ENCODE peak calls at places on chromosomes 13 and 19, in nine cellular contexts. J, N, V, K, Y, W, D, M and X are unnamed samples.

GRCh38 chr13:42305503-42305902 is 33.6 kb downstream of the AKAP11 start:
- DNase-seq in J (no peak), W (peak), D (no peak), N (no peak), Y (no peak), K (no peak), M (no peak), V (no peak), X (no peak)

GRCh38 chr13:37791699-37792098 is 77.9 kb downstream of the TRPC4 start:
- DNase-seq in K (no peak), J (no peak), N (no peak), W (no peak), Y (no peak), D (no peak), M (no peak), V (no peak), X (no peak)

GRCh38 chr19:45011959-45012358 is 10.7 kb downstream of the RELB start:
- DNase-seq in J (no peak), M (no peak), Y (no peak), W (no peak), K (no peak), N (no peak), V (no peak), D (no peak), X (no peak)

GRCh38 chr19:1794424-1795185 is 17.5 kb downstream of the ATP8B3 start:
- DNase-seq in M (no peak), N (no peak), Y (no peak), J (no peak), D (no peak), W (no peak), K (no peak), V (no peak), X (no peak)

GRCh38 chr13:75636339-75637095 is 387 bp downstream of the LMO7 start:
- DNase-seq in V (no peak), D (peak), W (peak), J (peak), M (peak), K (no peak), N (no peak), Y (peak), X (peak)

GRCh38 chr13:29594310-29594709 is 1.2 kb downstream of the SLC7A1 start:
- DNase-seq in V (no peak), D (peak), M (peak), K (no peak), W (peak), J (no peak), Y (peak), N (no peak), X (no peak)

GRCh38 chr13:75621147-75621546 is 15.0 kb upstream of the LMO7 start:
- DNase-seq in Y (no peak), J (no peak), V (no peak), W (no peak), N (no peak), K (no peak), M (no peak), D (no peak), X (no peak)

GRCh38 chr13:29999492-30000372 is 149.3 kb upstream of the UBL3 start:
- DNase-seq in N (no peak), K (no peak), W (no peak), D (peak), V (no peak), M (no peak), J (no peak), Y (no peak), X (no peak)

GRCh38 chr13:113883314-113883811 is 19.5 kb upstream of the GAS6 start:
- DNase-seq in V (no peak), Y (no peak), J (no peak), K (no peak), M (no peak), D (no peak), N (no peak), W (no peak), X (no peak)

GRCh38 chr13:64480648-64481047 is 2749.5 kb downstream of the PCDH9 start:
- DNase-seq in D (no peak), M (no peak), W (no peak), N (no peak), V (no peak), Y (no peak), J (no peak), K (no peak), X (no peak)

GRCh38 chr13:33692531-33692930 is 125.4 kb upstream of the RFC3 start:
- DNase-seq in Y (no peak), J (no peak), V (no peak), K (no peak), D (no peak), M (no peak), N (no peak), W (peak), X (no peak)

GRCh38 chr19:35226748-35227147 is 1.8 kb downstream of the FAM187B start:
- DNase-seq in M (no peak), V (no peak), N (no peak), J (no peak), K (no peak), W (no peak), D (no peak), Y (no peak), X (no peak)

GRCh38 chr19:16259385-16260159 is 61.9 kb downstream of the AP1M1 start:
- DNase-seq in J (no peak), V (no peak), W (no peak), K (peak), D (no peak), N (no peak), Y (no peak), M (no peak), X (no peak)

GRCh38 chr19:3671680-3672574 is 28.3 kb downstream of the PIP5K1C start:
- DNase-seq in W (no peak), M (no peak), K (no peak), D (no peak), J (no peak), N (no peak), V (no peak), Y (no peak), X (no peak)

GRCh38 chr19:37977992-37978391 is 71.0 kb downstream of the SIPA1L3 start:
- DNase-seq in Y (no peak), K (no peak), W (peak), M (no peak), V (peak), J (no peak), D (no peak), N (no peak), X (no peak)

GRCh38 chr19:56117889-56118288 is 3.2 kb downstream of the ZNF787 start:
- DNase-seq in K (no peak), N (no peak), W (no peak), V (no peak), M (no peak), D (no peak), Y (no peak), J (no peak), X (no peak)

GRCh38 chr19:46926201-46927071 is 65.6 kb downstream of the ARHGAP35 start:
- DNase-seq in J (no peak), Y (no peak), M (peak), K (no peak), W (no peak), D (no peak), N (no peak), V (no peak), X (no peak)

GRCh38 chr19:1861599-1862031 is 1.8 kb downstream of the KLF16 start:
- DNase-seq in Y (no peak), V (no peak), W (no peak), M (peak), D (peak), J (no peak), K (no peak), N (no peak), X (no peak)

GRCh38 chr13:94328336-94329041 is 151.0 kb downstream of the DCT start:
- DNase-seq in W (no peak), D (no peak), M (no peak), V (no peak), K (no peak), N (no peak), J (no peak), Y (no peak), X (no peak)

GRCh38 chr19:38658462-38659306 is 11.2 kb downstream of the ACTN4 start:
- DNase-seq in W (peak), K (no peak), Y (no peak), V (no peak), J (no peak), D (peak), M (peak), N (peak), X (no peak)

GRCh38 chr13:34638897-34639296 is 303.2 kb upstream of the NBEA start:
- DNase-seq in V (no peak), Y (no peak), D (no peak), J (no peak), W (no peak), N (no peak), K (no peak), M (no peak), X (no peak)

GRCh38 chr13:94967183-94968039 is 255.1 kb upstream of the SOX21 start:
- DNase-seq in W (peak), D (no peak), V (peak), N (no peak), J (peak), Y (no peak), K (peak), M (peak), X (peak)

DNA sequence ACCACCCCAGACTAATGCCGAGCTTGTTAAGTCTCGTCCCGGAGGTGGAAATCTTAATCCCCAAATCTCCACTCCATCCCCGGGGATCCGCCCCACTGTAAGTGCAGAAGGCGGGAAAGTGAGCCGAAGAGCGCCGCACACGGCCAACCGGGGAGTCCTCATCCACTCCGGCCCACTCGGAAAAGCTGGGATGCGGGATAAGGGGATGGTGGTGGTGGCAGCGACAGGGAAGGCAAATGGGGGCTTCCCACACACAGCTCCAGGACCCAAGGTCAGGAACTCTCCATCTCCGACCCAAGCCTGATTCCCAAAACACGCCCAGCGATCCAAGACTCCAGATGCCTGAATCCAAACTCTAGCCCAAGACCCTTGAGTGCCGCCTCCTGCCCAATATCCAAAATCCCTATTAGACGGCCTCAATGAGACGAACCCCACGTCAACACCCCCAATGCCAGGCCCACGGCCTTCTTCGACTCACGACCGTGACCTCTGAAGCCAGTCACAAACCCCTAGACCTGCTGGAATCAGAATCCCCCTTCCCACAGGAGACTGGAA is 481 bp downstream of the FBL start:
- DNase-seq in Y (no peak), M (peak), V (peak), K (no peak), J (no peak), N (peak), D (no peak), W (peak), X (peak)
- TF ChIP-seq CTCF in Y (no peak), M (no peak), V (no peak), K (no peak), J (no peak), N (peak), D (no peak), W (no peak), X (no peak)

GRCh38 chr13:50123002-50123401 is 107.8 kb downstream of the KCNRG start:
- DNase-seq in D (no peak), V (no peak), M (no peak), N (no peak), W (no peak), Y (no peak), J (no peak), K (no peak), X (no peak)

GRCh38 chr13:50125306-50125555 is 110.0 kb downstream of the KCNRG start:
- DNase-seq in N (no peak), V (no peak), K (no peak), D (no peak), W (no peak), Y (no peak), J (no peak), M (no peak), X (peak)

GRCh38 chr13:50124536-50125305 is 109.5 kb downstream of the KCNRG start:
- DNase-seq in Y (peak), K (peak), W (peak), J (peak), N (no peak), V (peak), D (peak), M (peak), X (peak)

GRCh38 chr13:50123515-50123861 is 108.2 kb downstream of the KCNRG start:
- DNase-seq in D (no peak), K (no peak), N (no peak), W (no peak), V (no peak), Y (no peak), J (no peak), M (no peak), X (no peak)

GRCh38 chr13:50123862-50124535 is 108.8 kb downstream of the KCNRG start:
- DNase-seq in J (peak), Y (peak), V (peak), W (peak), N (peak), K (peak), D (peak), M (peak), X (peak)
- TF ChIP-seq CTCF in J (no peak), Y (no peak), V (peak), W (no peak), N (no peak), K (no peak), D (no peak), M (no peak), X (no peak)

GRCh38 chr13:43963726-43964125 is 84.0 kb downstream of the LACC1 start:
- DNase-seq in K (no peak), V (no peak), Y (no peak), W (no peak), N (no peak), J (no peak), M (peak), D (no peak), X (no peak)
- TF ChIP-seq CTCF in K (no peak), V (no peak), Y (no peak), W (peak), N (no peak), J (no peak), M (no peak), D (no peak), X (no peak)

DNA sequence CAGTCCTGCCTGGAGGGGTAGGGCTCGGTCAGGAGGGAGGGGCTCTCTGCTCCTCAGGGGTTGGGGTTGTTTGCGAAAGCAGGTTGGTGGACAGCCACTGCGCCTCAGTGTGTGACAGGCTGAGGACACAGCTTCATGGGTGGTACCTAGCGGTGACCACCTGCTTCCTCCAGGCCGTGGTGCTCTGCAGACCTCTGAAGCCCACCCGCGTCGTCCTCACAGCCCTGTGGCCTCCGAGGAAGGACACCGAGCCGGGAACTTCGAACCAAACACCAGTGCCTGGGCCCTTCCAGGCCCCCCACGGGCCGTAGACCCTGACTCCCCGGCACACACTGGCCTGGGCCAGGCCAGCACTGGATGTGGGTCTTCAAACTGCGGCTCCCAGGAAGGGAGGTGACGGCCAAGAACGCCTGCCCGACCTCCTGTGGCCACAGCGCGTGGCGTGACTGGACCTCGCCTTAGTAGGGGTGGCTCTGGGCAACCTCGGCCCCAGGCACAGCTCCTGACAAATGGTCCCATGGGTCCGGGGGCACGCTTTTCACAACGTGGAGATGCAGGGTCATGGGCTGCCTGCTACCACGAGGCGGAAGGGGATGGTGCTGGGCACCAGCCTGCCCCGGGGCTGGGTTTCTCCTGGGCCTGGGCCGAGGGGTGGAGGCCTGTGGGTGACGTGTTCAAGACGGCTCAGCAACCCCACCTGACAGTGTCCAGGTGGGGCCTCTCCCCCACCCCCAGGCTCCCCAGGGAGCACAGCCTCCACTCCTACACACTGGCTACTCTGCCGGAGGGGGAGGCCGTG is 173.2 kb downstream of the KDM4B start:
- DNase-seq in N (no peak), K (peak), W (no peak), M (no peak), V (no peak), J (no peak), D (no peak), Y (no peak), X (no peak)
- TF ChIP-seq CTCF in N (no peak), K (no peak), W (no peak), M (no peak), V (no peak), J (no peak), D (no peak), Y (no peak), X (no peak)

GRCh38 chr19:17405250-17406038 is at the start of gene BST2:
- DNase-seq in M (peak), Y (peak), K (no peak), D (peak), N (no peak), V (no peak), W (peak), J (no peak), X (peak)
- TF ChIP-seq CTCF in M (no peak), Y (no peak), K (no peak), D (no peak), N (no peak), V (no peak), W (no peak), J (no peak), X (no peak)